ENCODE peak calls at places on chromosomes 11 and 22, in nine cellular contexts. C is esophagus squamous epithelium, O is AG10803, F is uterus, D is lower leg skin, V is left lung, E is pancreas, W is coronary artery, P is neural crest cell. S is an unnamed sample.

GRCh38 chr11:36333897-36334296 is 37.8 kb downstream of the PRR5L start:
- DNase-seq in W (no peak), V (no peak), P (no peak), C (no peak), D (no peak), E (no peak), F (no peak), O (peak; percentile 66), S (no peak)

GRCh38 chr11:94895451-94895850 is 77.9 kb downstream of the CWC15 start:
- DNase-seq in V (no peak), D (no peak), C (no peak), W (no peak), F (no peak), O (peak; percentile 58), P (no peak), E (no peak), S (no peak)

GRCh38 chr11:116311141-116311540 is 461.6 kb downstream of the BUD13 start:
- DNase-seq in V (no peak), O (no peak), F (no peak), P (no peak), C (no peak), D (no peak), W (no peak), E (no peak), S (no peak)

GRCh38 chr11:112062923-112063322 is 10.9 kb downstream of the PIH1D2 start:
- DNase-seq in F (no peak), C (no peak), W (no peak), P (no peak), V (no peak), E (no peak), D (no peak), O (no peak), S (no peak)

GRCh38 chr11:94735907-94736306 is 32.2 kb upstream of the AMOTL1 start:
- DNase-seq in P (no peak), O (no peak), E (no peak), D (no peak), W (no peak), V (no peak), C (no peak), F (no peak), S (no peak)

GRCh38 chr22:42560781-42561180 is 7.0 kb downstream of the SERHL2 start:
- DNase-seq in D (no peak), E (no peak), F (no peak), C (no peak), O (no peak), P (no peak), W (no peak), V (no peak), S (no peak)

GRCh38 chr11:125100136-125100535 is 11.3 kb downstream of the TMEM218 start:
- DNase-seq in W (no peak), D (no peak), V (no peak), O (no peak), E (no peak), P (no peak), C (no peak), F (no peak), S (no peak)

GRCh38 chr22:47534150-47535133 is 772.0 kb downstream of the TBC1D22A start:
- DNase-seq in D (peak; percentile 26), E (no peak), W (no peak), F (no peak), P (no peak), O (no peak), C (no peak), V (no peak), S (no peak)

GRCh38 chr22:36658900-36659299 is 44.7 kb downstream of the CACNG2 start:
- DNase-seq in O (peak; percentile 22), F (no peak), D (no peak), C (no peak), V (no peak), W (no peak), P (no peak), E (no peak), S (no peak)

GRCh38 chr11:45180888-45181594 is 34.6 kb downstream of the PRDM11 start:
- DNase-seq in F (peak; percentile 77), D (no peak), C (no peak), V (peak; percentile 57), P (no peak), O (peak; percentile 41), W (peak; percentile 89), E (peak; percentile 90), S (peak; percentile 41)

GRCh38 chr22:19554834-19555404 is 30.7 kb upstream of the CLDN5 start:
- DNase-seq in F (no peak), V (no peak), W (no peak), E (no peak), D (no peak), O (peak; percentile 26), P (no peak), C (no peak), S (no peak)

GRCh38 chr11:104892723-104893511 is 5.3 kb downstream of the CASP12 start:
- DNase-seq in E (no peak), F (no peak), W (no peak), V (no peak), O (peak; percentile 18), C (no peak), D (no peak), P (no peak), S (no peak)

GRCh38 chr11:66045177-66045639 is 3.8 kb downstream of the GAL3ST3 start:
- DNase-seq in E (peak; percentile 88), W (no peak), F (peak; percentile 64), D (peak; percentile 42), O (peak; percentile 68), V (peak; percentile 72), P (peak; percentile 92), C (no peak), S (peak; percentile 79)

GRCh38 chr11:75317446-75318122 is 33.9 kb downstream of the ARRB1 start:
- DNase-seq in O (no peak), P (no peak), F (no peak), D (no peak), W (no peak), E (peak; percentile 40), C (no peak), V (no peak), S (no peak)

GRCh38 chr22:17943533-17944204 is 80.7 kb downstream of the MICAL3 start:
- DNase-seq in P (no peak), E (no peak), O (no peak), C (no peak), W (no peak), V (no peak), F (no peak), D (no peak), S (no peak)

GRCh38 chr11:68689737-68690625 is 5.6 kb downstream of the GAL start:
- DNase-seq in V (no peak), D (no peak), E (no peak), W (no peak), P (no peak), O (no peak), C (no peak), F (no peak), S (no peak)

GRCh38 chr11:2517386-2518064 is 72.7 kb downstream of the KCNQ1 start:
- DNase-seq in W (peak; percentile 67), P (no peak), F (peak; percentile 3), V (peak; percentile 15), E (peak; percentile 49), D (peak; percentile 9), O (no peak), C (no peak), S (peak; percentile 9)

GRCh38 chr11:33907419-33907818 is 15.5 kb upstream of the LMO2 start:
- DNase-seq in O (no peak), P (no peak), D (no peak), F (no peak), E (no peak), C (no peak), V (no peak), W (no peak), S (no peak)

GRCh38 chr22:38214248-38215056 is 12.7 kb downstream of the MAFF start:
- DNase-seq in D (no peak), V (peak; percentile 78), O (peak; percentile 55), F (peak; percentile 62), P (peak; percentile 73), E (no peak), C (no peak), W (no peak), S (peak; percentile 68)
- TF ChIP-seq CTCF in D (no peak), V (no peak), O (peak; percentile 15), F (peak; percentile 10), P (peak; percentile 19), E (no peak), C (no peak), W (no peak), S (no peak)

DNA sequence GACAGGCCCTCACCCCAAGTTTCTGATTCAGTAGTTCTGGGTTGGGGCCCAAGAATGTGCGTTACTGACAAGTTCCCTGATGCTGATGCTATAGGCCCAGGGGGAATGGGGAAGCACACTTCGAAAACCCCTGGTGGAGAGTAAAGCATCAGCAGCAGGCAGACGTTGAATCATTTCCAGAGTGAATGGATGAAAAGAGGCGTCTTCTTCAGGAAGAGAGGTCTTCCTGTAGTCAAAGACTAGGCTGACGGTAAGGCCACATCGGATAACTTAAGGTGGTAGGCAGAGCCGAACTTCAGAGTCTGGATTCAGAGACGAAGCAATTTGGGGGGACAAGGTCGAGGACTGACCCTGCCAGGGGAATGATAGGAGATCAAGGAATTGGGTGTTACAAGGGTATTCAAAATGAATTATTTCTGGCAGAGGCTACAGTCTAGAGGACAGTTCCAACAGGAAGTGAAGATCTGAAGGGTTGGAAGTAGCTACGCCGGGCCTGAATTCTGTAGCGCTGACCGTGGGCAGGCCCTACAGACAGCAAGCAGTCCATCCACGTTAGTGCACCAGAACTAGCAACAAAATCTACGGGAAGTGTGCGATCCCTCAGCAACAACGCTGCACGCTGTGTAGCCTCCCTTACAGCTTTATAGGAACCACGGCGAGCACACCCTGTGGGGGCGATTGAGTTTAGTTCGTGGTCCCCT is 862 bp upstream of the CENATAC start:
- DNase-seq in C (no peak), O (peak; percentile 25), P (no peak), V (no peak), E (no peak), W (no peak), F (no peak), D (no peak), S (no peak)
- TF ChIP-seq CTCF in C (no peak), O (peak; percentile 42), P (peak; percentile 53), V (no peak), E (no peak), W (no peak), F (no peak), D (no peak), S (no peak)

GRCh38 chr11:89205378-89205777 is 27.7 kb downstream of the TYR start:
- DNase-seq in D (no peak), P (no peak), W (no peak), E (no peak), F (no peak), C (no peak), V (no peak), O (no peak), S (no peak)
- TF ChIP-seq CTCF in D (no peak), P (no peak), W (no peak), E (no peak), F (no peak), C (no peak), V (no peak), O (no peak), S (no peak)

GRCh38 chr11:4887591-4887990 is 5.9 kb downstream of the OR51T1 start:
- DNase-seq in V (no peak), F (no peak), O (no peak), W (no peak), D (no peak), E (no peak), C (no peak), P (no peak), S (no peak)

GRCh38 chr11:4886186-4886585 is 4.5 kb downstream of the OR51T1 start:
- DNase-seq in P (no peak), O (no peak), W (no peak), C (no peak), V (no peak), E (no peak), D (no peak), F (no peak), S (no peak)

GRCh38 chr11:4890279-4890678 is 8.6 kb downstream of the OR51T1 start:
- DNase-seq in E (no peak), F (no peak), O (no peak), C (no peak), W (no peak), V (no peak), D (no peak), P (no peak), S (no peak)

GRCh38 chr11:4891996-4892640 is 10.4 kb downstream of the OR51T1 start:
- DNase-seq in F (no peak), C (no peak), P (no peak), O (peak; percentile 82), D (no peak), W (no peak), E (no peak), V (no peak), S (no peak)
- TF ChIP-seq CTCF in F (no peak), C (no peak), P (peak; percentile 30), O (peak; percentile 28), D (no peak), W (no peak), E (no peak), V (no peak), S (no peak)

S was measured in activated B cell treated with CpG ODN at 0.5 μM for 24 hours.